ENCODE peak calls at places on chromosome 17, in nine cellular contexts. One of them, this sample, is unnamed.

GRCh38 chr17:82698065-82698973 is at the start of gene RAB40B:
- DNase-seq in ovary: peak; percentile 99
- DNase-seq in OCI-LY7: peak; percentile 100
- DNase-seq in GM12878: peak; percentile 88
- DNase-seq in uterus: peak; percentile 99
- DNase-seq in mammary epithelial cell: peak; percentile 97
- DNase-seq in AG04449: peak; percentile 85
- DNase-seq in IMR-90: peak; percentile 98
- DNase-seq in ascending aorta: peak; percentile 100
- DNase-seq in this sample: peak; percentile 69

GRCh38 chr17:57874058-57874419 is 24.2 kb upstream of the MRPS23 start:
- DNase-seq in ovary: no peak
- DNase-seq in mammary epithelial cell: no peak
- DNase-seq in GM12878: no peak
- DNase-seq in OCI-LY7: no peak
- DNase-seq in ascending aorta: no peak
- DNase-seq in IMR-90: no peak
- DNase-seq in uterus: no peak
- DNase-seq in AG04449: no peak
- DNase-seq in this sample: no peak

GRCh38 chr17:75370288-75370687 is 35.2 kb downstream of the GRB2 start:
- DNase-seq in mammary epithelial cell: peak; percentile 46
- DNase-seq in OCI-LY7: no peak
- DNase-seq in AG04449: no peak
- DNase-seq in ovary: no peak
- DNase-seq in IMR-90: no peak
- DNase-seq in uterus: no peak
- DNase-seq in GM12878: no peak
- DNase-seq in ascending aorta: peak; percentile 83
- DNase-seq in this sample: no peak

GRCh38 chr17:40056379-40057005 is 2.3 kb upstream of the MED24 start:
- DNase-seq in IMR-90: no peak
- DNase-seq in uterus: no peak
- DNase-seq in GM12878: no peak
- DNase-seq in ascending aorta: no peak
- DNase-seq in AG04449: no peak
- DNase-seq in OCI-LY7: no peak
- DNase-seq in mammary epithelial cell: no peak
- DNase-seq in ovary: no peak
- DNase-seq in this sample: no peak

GRCh38 chr17:48472485-48473281 is 42.7 kb upstream of the SKAP1 start:
- DNase-seq in IMR-90: peak; percentile 94
- DNase-seq in GM12878: no peak
- DNase-seq in ovary: no peak
- DNase-seq in OCI-LY7: peak; percentile 37
- DNase-seq in AG04449: no peak
- DNase-seq in uterus: no peak
- DNase-seq in mammary epithelial cell: peak; percentile 67
- DNase-seq in ascending aorta: no peak
- DNase-seq in this sample: no peak

GRCh38 chr17:66627985-66628384 is 206.9 kb upstream of the CACNG5 start:
- DNase-seq in AG04449: no peak
- DNase-seq in uterus: peak; percentile 24
- DNase-seq in OCI-LY7: no peak
- DNase-seq in GM12878: no peak
- DNase-seq in ascending aorta: no peak
- DNase-seq in IMR-90: no peak
- DNase-seq in mammary epithelial cell: no peak
- DNase-seq in ovary: no peak
- DNase-seq in this sample: no peak

GRCh38 chr17:11205656-11206055 is 35.4 kb upstream of the SHISA6 start:
- DNase-seq in uterus: no peak
- DNase-seq in ascending aorta: no peak
- DNase-seq in mammary epithelial cell: no peak
- DNase-seq in GM12878: no peak
- DNase-seq in ovary: no peak
- DNase-seq in IMR-90: no peak
- DNase-seq in AG04449: no peak
- DNase-seq in OCI-LY7: no peak
- DNase-seq in this sample: no peak

GRCh38 chr17:78474631-78475146 is 96.2 kb downstream of the PGS1 start:
- DNase-seq in IMR-90: no peak
- DNase-seq in GM12878: peak; percentile 99
- DNase-seq in mammary epithelial cell: no peak
- DNase-seq in ovary: no peak
- DNase-seq in AG04449: no peak
- DNase-seq in ascending aorta: no peak
- DNase-seq in OCI-LY7: no peak
- DNase-seq in uterus: no peak
- DNase-seq in this sample: peak; percentile 13

GRCh38 chr17:32575865-32576264 is 89.1 kb downstream of the CDK5R1 start:
- DNase-seq in AG04449: no peak
- DNase-seq in IMR-90: no peak
- DNase-seq in ascending aorta: no peak
- DNase-seq in GM12878: no peak
- DNase-seq in uterus: no peak
- DNase-seq in mammary epithelial cell: no peak
- DNase-seq in OCI-LY7: no peak
- DNase-seq in ovary: no peak
- DNase-seq in this sample: no peak

GRCh38 chr17:44331249-44331760 is 6.7 kb upstream of the SLC25A39 start:
- DNase-seq in mammary epithelial cell: peak; percentile 53
- DNase-seq in ovary: peak; percentile 56
- DNase-seq in OCI-LY7: peak; percentile 90
- DNase-seq in GM12878: no peak
- DNase-seq in AG04449: no peak
- DNase-seq in IMR-90: peak; percentile 58
- DNase-seq in ascending aorta: peak; percentile 89
- DNase-seq in uterus: peak; percentile 58
- DNase-seq in this sample: no peak

GRCh38 chr17:74437702-74438101 is 5.8 kb downstream of the GPRC5C start:
- DNase-seq in IMR-90: no peak
- DNase-seq in ovary: no peak
- DNase-seq in ascending aorta: no peak
- DNase-seq in uterus: no peak
- DNase-seq in GM12878: no peak
- DNase-seq in AG04449: no peak
- DNase-seq in OCI-LY7: peak; percentile 69
- DNase-seq in mammary epithelial cell: no peak
- DNase-seq in this sample: no peak

GRCh38 chr17:50817838-50818237 is 17.5 kb upstream of the WFIKKN2 start:
- DNase-seq in mammary epithelial cell: peak; percentile 78
- DNase-seq in AG04449: no peak
- DNase-seq in ascending aorta: no peak
- DNase-seq in ovary: no peak
- DNase-seq in uterus: no peak
- DNase-seq in OCI-LY7: no peak
- DNase-seq in GM12878: no peak
- DNase-seq in IMR-90: no peak
- DNase-seq in this sample: no peak

GRCh38 chr17:62802531-62803205 is 5.4 kb downstream of the MARCHF10 start:
- DNase-seq in IMR-90: no peak
- DNase-seq in OCI-LY7: no peak
- DNase-seq in ovary: no peak
- DNase-seq in mammary epithelial cell: no peak
- DNase-seq in AG04449: no peak
- DNase-seq in uterus: no peak
- DNase-seq in GM12878: no peak
- DNase-seq in ascending aorta: no peak
- DNase-seq in this sample: no peak

GRCh38 chr17:62797959-62798358 is 10.2 kb downstream of the MARCHF10 start:
- DNase-seq in OCI-LY7: no peak
- DNase-seq in IMR-90: peak; percentile 47
- DNase-seq in mammary epithelial cell: no peak
- DNase-seq in ascending aorta: no peak
- DNase-seq in GM12878: no peak
- DNase-seq in AG04449: no peak
- DNase-seq in uterus: no peak
- DNase-seq in ovary: no peak
- DNase-seq in this sample: no peak

GRCh38 chr17:62801553-62801952 is 6.6 kb downstream of the MARCHF10 start:
- DNase-seq in mammary epithelial cell: no peak
- DNase-seq in ovary: no peak
- DNase-seq in uterus: no peak
- DNase-seq in GM12878: no peak
- DNase-seq in AG04449: no peak
- DNase-seq in IMR-90: peak; percentile 36
- DNase-seq in ascending aorta: no peak
- DNase-seq in OCI-LY7: no peak
- DNase-seq in this sample: no peak

GRCh38 chr17:62804025-62804424 is 4.1 kb downstream of the MARCHF10 start:
- DNase-seq in mammary epithelial cell: no peak
- DNase-seq in OCI-LY7: no peak
- DNase-seq in AG04449: no peak
- DNase-seq in GM12878: no peak
- DNase-seq in ovary: no peak
- DNase-seq in IMR-90: no peak
- DNase-seq in ascending aorta: no peak
- DNase-seq in uterus: no peak
- DNase-seq in this sample: no peak

GRCh38 chr17:62800580-62800979 is 7.5 kb downstream of the MARCHF10 start:
- DNase-seq in OCI-LY7: no peak
- DNase-seq in GM12878: no peak
- DNase-seq in mammary epithelial cell: peak; percentile 82
- DNase-seq in IMR-90: peak; percentile 63
- DNase-seq in ovary: no peak
- DNase-seq in ascending aorta: peak; percentile 27
- DNase-seq in uterus: no peak
- DNase-seq in AG04449: no peak
- DNase-seq in this sample: no peak
- TF ChIP-seq CTCF in OCI-LY7: no peak
- TF ChIP-seq CTCF in GM12878: no peak
- TF ChIP-seq CTCF in mammary epithelial cell: no peak
- TF ChIP-seq CTCF in IMR-90: no peak
- TF ChIP-seq CTCF in ovary: no peak
- TF ChIP-seq CTCF in ascending aorta: no peak
- TF ChIP-seq CTCF in uterus: no peak
- TF ChIP-seq CTCF in AG04449: no peak
- TF ChIP-seq CTCF in this sample: no peak

DNA sequence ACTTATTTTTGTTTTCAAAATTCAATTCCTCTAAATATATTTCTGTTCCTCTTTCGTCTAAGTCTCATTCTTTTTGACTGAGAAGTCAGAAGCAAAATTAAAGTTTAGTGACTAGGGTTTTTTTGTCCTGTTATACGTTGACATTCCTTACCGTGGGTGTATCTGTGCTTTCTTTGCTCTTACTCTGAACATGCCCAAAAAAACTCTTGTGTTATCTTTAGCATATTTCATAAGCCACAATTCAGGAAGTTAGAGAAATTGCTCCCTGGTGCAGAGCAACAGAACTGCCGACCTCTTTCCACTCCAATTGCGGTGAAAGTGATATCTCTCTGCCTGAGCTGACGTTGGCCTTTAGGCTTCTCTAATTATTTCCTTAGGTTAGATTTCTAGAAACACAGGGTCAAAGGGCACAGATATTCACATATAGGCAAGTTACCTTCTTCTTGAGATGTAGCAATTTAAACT is 65.7 kb downstream of the CENPV start:
- DNase-seq in mammary epithelial cell: peak; percentile 16
- DNase-seq in uterus: no peak
- DNase-seq in GM12878: peak; percentile 80
- DNase-seq in IMR-90: peak; percentile 87
- DNase-seq in ascending aorta: peak; percentile 71
- DNase-seq in AG04449: peak; percentile 77
- DNase-seq in OCI-LY7: peak; percentile 68
- DNase-seq in ovary: no peak
- DNase-seq in this sample: no peak
- H3K4me3 ChIP-seq in mammary epithelial cell: no peak overlapping the region
- H3K4me3 ChIP-seq in uterus: no peak overlapping the region
- H3K4me3 ChIP-seq in GM12878: peak overlapping the region; percentile 53
- H3K4me3 ChIP-seq in IMR-90: no peak overlapping the region
- H3K4me3 ChIP-seq in ascending aorta: peak overlapping the region; percentile 48
- H3K4me3 ChIP-seq in AG04449: no peak overlapping the region
- H3K4me3 ChIP-seq in OCI-LY7: peak overlapping the region; percentile 51
- H3K4me3 ChIP-seq in ovary: no peak overlapping the region
- H3K4me3 ChIP-seq in this sample: no peak overlapping the region

GRCh38 chr17:81329927-81330883 is 35.1 kb upstream of the SLC38A10 start:
- DNase-seq in IMR-90: no peak
- DNase-seq in mammary epithelial cell: no peak
- DNase-seq in GM12878: no peak
- DNase-seq in AG04449: no peak
- DNase-seq in OCI-LY7: no peak
- DNase-seq in ascending aorta: no peak
- DNase-seq in uterus: no peak
- DNase-seq in ovary: no peak
- DNase-seq in this sample: no peak
- TF ChIP-seq CTCF in IMR-90: no peak
- TF ChIP-seq CTCF in mammary epithelial cell: no peak
- TF ChIP-seq CTCF in GM12878: no peak
- TF ChIP-seq CTCF in AG04449: no peak
- TF ChIP-seq CTCF in OCI-LY7: no peak
- TF ChIP-seq CTCF in ascending aorta: no peak
- TF ChIP-seq CTCF in uterus: no peak
- TF ChIP-seq CTCF in ovary: no peak
- TF ChIP-seq CTCF in this sample: peak; percentile 40

DNA sequence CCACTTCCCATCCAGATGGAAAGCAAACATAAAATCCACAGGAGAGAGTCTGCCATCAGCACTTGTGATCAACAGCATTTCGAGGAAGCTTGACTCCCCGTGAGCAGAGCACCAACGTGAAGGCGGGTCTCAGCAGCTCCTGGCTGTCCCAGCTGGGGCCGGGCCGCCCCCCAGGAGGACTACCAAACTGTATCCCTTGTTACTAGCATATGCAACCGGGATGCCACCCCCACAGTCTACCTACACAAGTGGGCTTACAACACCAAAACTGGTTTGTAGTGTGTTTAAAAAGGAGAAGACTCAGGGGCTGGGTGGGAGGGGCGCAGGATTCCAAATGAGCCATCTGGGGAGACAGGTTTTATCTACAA is 121.0 kb downstream of the SLC39A11 start:
- DNase-seq in AG04449: no peak
- DNase-seq in ovary: no peak
- DNase-seq in IMR-90: no peak
- DNase-seq in ascending aorta: no peak
- DNase-seq in uterus: no peak
- DNase-seq in mammary epithelial cell: no peak
- DNase-seq in GM12878: no peak
- DNase-seq in OCI-LY7: no peak
- DNase-seq in this sample: no peak
- H3K4me3 ChIP-seq in AG04449: no peak overlapping the region
- H3K4me3 ChIP-seq in ovary: no peak overlapping the region
- H3K4me3 ChIP-seq in IMR-90: no peak overlapping the region
- H3K4me3 ChIP-seq in ascending aorta: no peak overlapping the region
- H3K4me3 ChIP-seq in uterus: no peak overlapping the region
- H3K4me3 ChIP-seq in mammary epithelial cell: no peak overlapping the region
- H3K4me3 ChIP-seq in GM12878: no peak overlapping the region
- H3K4me3 ChIP-seq in OCI-LY7: peak overlapping the region; percentile 39
- H3K4me3 ChIP-seq in this sample: no peak overlapping the region